ENCODE peak calls at places on chromosomes 3 and 15, in four cellular contexts. One of them, this sample, is unnamed.

GRCh38 chr3:195774917-195775316 is 36.8 kb downstream of the MUC4 start:
- DNase-seq in astrocyte: no peak
- DNase-seq in PC-3: peak
- DNase-seq in colonic mucosa: peak
- DNase-seq in this sample: peak

GRCh38 chr15:60392986-60393811 is 4.6 kb downstream of the ANXA2 start:
- DNase-seq in astrocyte: peak
- DNase-seq in colonic mucosa: peak
- DNase-seq in PC-3: peak
- DNase-seq in this sample: peak

GRCh38 chr3:14231998-14232501 is 53.4 kb downstream of the LSM3 start:
- DNase-seq in PC-3: peak
- DNase-seq in colonic mucosa: no peak
- DNase-seq in astrocyte: no peak
- DNase-seq in this sample: peak

GRCh38 chr15:84001037-84001436 is 234.5 kb upstream of the GOLGA6L4 start:
- DNase-seq in colonic mucosa: no peak
- DNase-seq in astrocyte: no peak
- DNase-seq in PC-3: no peak
- DNase-seq in this sample: no peak

GRCh38 chr15:95737051-95737450 is 593.4 kb upstream of the NR2F2 start:
- DNase-seq in PC-3: no peak
- DNase-seq in astrocyte: no peak
- DNase-seq in colonic mucosa: no peak
- DNase-seq in this sample: no peak

GRCh38 chr3:101903426-101903825 is 54.1 kb downstream of the NFKBIZ start:
- DNase-seq in PC-3: peak
- DNase-seq in colonic mucosa: no peak
- DNase-seq in astrocyte: peak
- DNase-seq in this sample: no peak

GRCh38 chr3:106336619-106337018 is 467.8 kb upstream of the CBLB start:
- DNase-seq in colonic mucosa: no peak
- DNase-seq in astrocyte: no peak
- DNase-seq in PC-3: no peak
- DNase-seq in this sample: no peak

GRCh38 chr3:124680521-124680920 is 49.7 kb upstream of the UMPS start:
- DNase-seq in colonic mucosa: no peak
- DNase-seq in PC-3: no peak
- DNase-seq in astrocyte: no peak
- DNase-seq in this sample: no peak

GRCh38 chr3:197960694-197961581 is 921 bp downstream of the LMLN start:
- DNase-seq in astrocyte: no peak
- DNase-seq in PC-3: no peak
- DNase-seq in colonic mucosa: no peak
- DNase-seq in this sample: peak

GRCh38 chr3:137924628-137925027 is 85.3 kb upstream of the CLDN18 start:
- DNase-seq in PC-3: no peak
- DNase-seq in astrocyte: no peak
- DNase-seq in colonic mucosa: no peak
- DNase-seq in this sample: no peak

GRCh38 chr15:80615783-80616391 is 79.2 kb upstream of the ABHD17C start:
- DNase-seq in astrocyte: peak
- DNase-seq in PC-3: peak
- DNase-seq in colonic mucosa: peak
- DNase-seq in this sample: peak

GRCh38 chr15:31435256-31435781 is 108.7 kb downstream of the KLF13 start:
- DNase-seq in PC-3: peak
- DNase-seq in astrocyte: peak
- DNase-seq in colonic mucosa: peak
- DNase-seq in this sample: peak

GRCh38 chr3:185264849-185265553 is 11.2 kb upstream of the EHHADH start:
- DNase-seq in colonic mucosa: no peak
- DNase-seq in astrocyte: no peak
- DNase-seq in PC-3: no peak
- DNase-seq in this sample: no peak

GRCh38 chr3:178436773-178437172 is 99.5 kb upstream of the KCNMB2 start:
- DNase-seq in astrocyte: peak
- DNase-seq in colonic mucosa: no peak
- DNase-seq in PC-3: peak
- DNase-seq in this sample: peak

GRCh38 chr15:59622289-59622688 is 10.7 kb downstream of the GCNT3 start:
- DNase-seq in astrocyte: peak
- DNase-seq in PC-3: peak
- DNase-seq in colonic mucosa: peak
- DNase-seq in this sample: peak

GRCh38 chr15:68471552-68471951 is 39.6 kb upstream of the ITGA11 start:
- DNase-seq in PC-3: peak
- DNase-seq in colonic mucosa: no peak
- DNase-seq in astrocyte: no peak
- DNase-seq in this sample: no peak

GRCh38 chr3:160685144-160685766 is 8.3 kb downstream of the ARL14 start:
- DNase-seq in PC-3: peak
- DNase-seq in colonic mucosa: no peak
- DNase-seq in astrocyte: no peak
- DNase-seq in this sample: peak

GRCh38 chr3:169865176-169865800 is 4.4 kb downstream of the LRRC31 start:
- DNase-seq in astrocyte: no peak
- DNase-seq in PC-3: no peak
- DNase-seq in colonic mucosa: peak
- DNase-seq in this sample: no peak

GRCh38 chr3:183766745-183767606 is 58.4 kb downstream of the MAP6D1 start:
- DNase-seq in astrocyte: peak
- DNase-seq in colonic mucosa: peak
- DNase-seq in PC-3: peak
- DNase-seq in this sample: peak

GRCh38 chr3:24595801-24596200 is 101.2 kb upstream of the THRB start:
- DNase-seq in astrocyte: peak
- DNase-seq in colonic mucosa: no peak
- DNase-seq in PC-3: peak
- DNase-seq in this sample: peak

GRCh38 chr15:89377842-89378698 is 43.4 kb upstream of the POLG start:
- DNase-seq in colonic mucosa: no peak
- DNase-seq in astrocyte: no peak
- DNase-seq in PC-3: peak
- DNase-seq in this sample: peak

GRCh38 chr3:134337071-134337482 is 37.2 kb downstream of the AMOTL2 start:
- DNase-seq in astrocyte: no peak
- DNase-seq in PC-3: no peak
- DNase-seq in colonic mucosa: no peak
- DNase-seq in this sample: no peak

GRCh38 chr3:194761384-194761783 is 75.7 kb downstream of the FAM43A start:
- DNase-seq in astrocyte: no peak
- DNase-seq in PC-3: peak
- DNase-seq in colonic mucosa: no peak
- DNase-seq in this sample: no peak

GRCh38 chr3:108527827-108528226 is 17.4 kb upstream of the MYH15 start:
- DNase-seq in PC-3: no peak
- DNase-seq in astrocyte: no peak
- DNase-seq in colonic mucosa: no peak
- DNase-seq in this sample: no peak

GRCh38 chr3:107846282-107846852 is 244.5 kb downstream of the CD47 start:
- DNase-seq in PC-3: peak
- DNase-seq in colonic mucosa: peak
- DNase-seq in astrocyte: peak
- DNase-seq in this sample: peak

GRCh38 chr3:125651246-125651645 is 55.9 kb upstream of the OSBPL11 start:
- DNase-seq in colonic mucosa: no peak
- DNase-seq in PC-3: peak
- DNase-seq in astrocyte: peak
- DNase-seq in this sample: peak

GRCh38 chr15:66252411-66253295 is 897 bp downstream of the MEGF11 start:
- DNase-seq in colonic mucosa: peak
- DNase-seq in PC-3: peak
- DNase-seq in astrocyte: peak
- DNase-seq in this sample: peak

GRCh38 chr3:47283596-47284364 is 1.0 kb downstream of the KLHL18 start:
- DNase-seq in astrocyte: no peak
- DNase-seq in PC-3: peak
- DNase-seq in colonic mucosa: no peak
- DNase-seq in this sample: peak

GRCh38 chr15:62779041-62779810 is 263.3 kb upstream of the TPM1 start:
- DNase-seq in PC-3: peak
- DNase-seq in astrocyte: peak
- DNase-seq in colonic mucosa: no peak
- DNase-seq in this sample: peak

GRCh38 chr15:48592221-48592731 is 53.2 kb downstream of the FBN1 start:
- DNase-seq in colonic mucosa: no peak
- DNase-seq in astrocyte: peak
- DNase-seq in PC-3: no peak
- DNase-seq in this sample: peak

GRCh38 chr15:29664406-29664805 is 157.9 kb downstream of the TJP1 start:
- DNase-seq in PC-3: no peak
- DNase-seq in astrocyte: no peak
- DNase-seq in colonic mucosa: no peak
- DNase-seq in this sample: no peak

GRCh38 chr15:59295742-59296090 is 77.0 kb downstream of the MYO1E start:
- DNase-seq in PC-3: no peak
- DNase-seq in colonic mucosa: no peak
- DNase-seq in astrocyte: no peak
- DNase-seq in this sample: no peak

GRCh38 chr15:47794266-47794914 is 77.1 kb downstream of the SEMA6D start:
- DNase-seq in astrocyte: no peak
- DNase-seq in colonic mucosa: no peak
- DNase-seq in PC-3: peak
- DNase-seq in this sample: no peak

GRCh38 chr3:40598962-40599361 is 74.2 kb downstream of the ZNF621 start:
- DNase-seq in colonic mucosa: no peak
- DNase-seq in astrocyte: no peak
- DNase-seq in PC-3: no peak
- DNase-seq in this sample: no peak

GRCh38 chr15:32737246-32737757 is 19.5 kb downstream of the GREM1 start:
- DNase-seq in astrocyte: no peak
- DNase-seq in PC-3: no peak
- DNase-seq in colonic mucosa: no peak
- DNase-seq in this sample: no peak

GRCh38 chr3:152381881-152382295 is 113.2 kb downstream of the MBNL1 start:
- DNase-seq in PC-3: no peak
- DNase-seq in astrocyte: no peak
- DNase-seq in colonic mucosa: no peak
- DNase-seq in this sample: no peak
- H3K4me3 ChIP-seq in PC-3: no peak
- H3K4me3 ChIP-seq in astrocyte: no peak
- H3K4me3 ChIP-seq in colonic mucosa: peak
- H3K4me3 ChIP-seq in this sample: peak

DNA sequence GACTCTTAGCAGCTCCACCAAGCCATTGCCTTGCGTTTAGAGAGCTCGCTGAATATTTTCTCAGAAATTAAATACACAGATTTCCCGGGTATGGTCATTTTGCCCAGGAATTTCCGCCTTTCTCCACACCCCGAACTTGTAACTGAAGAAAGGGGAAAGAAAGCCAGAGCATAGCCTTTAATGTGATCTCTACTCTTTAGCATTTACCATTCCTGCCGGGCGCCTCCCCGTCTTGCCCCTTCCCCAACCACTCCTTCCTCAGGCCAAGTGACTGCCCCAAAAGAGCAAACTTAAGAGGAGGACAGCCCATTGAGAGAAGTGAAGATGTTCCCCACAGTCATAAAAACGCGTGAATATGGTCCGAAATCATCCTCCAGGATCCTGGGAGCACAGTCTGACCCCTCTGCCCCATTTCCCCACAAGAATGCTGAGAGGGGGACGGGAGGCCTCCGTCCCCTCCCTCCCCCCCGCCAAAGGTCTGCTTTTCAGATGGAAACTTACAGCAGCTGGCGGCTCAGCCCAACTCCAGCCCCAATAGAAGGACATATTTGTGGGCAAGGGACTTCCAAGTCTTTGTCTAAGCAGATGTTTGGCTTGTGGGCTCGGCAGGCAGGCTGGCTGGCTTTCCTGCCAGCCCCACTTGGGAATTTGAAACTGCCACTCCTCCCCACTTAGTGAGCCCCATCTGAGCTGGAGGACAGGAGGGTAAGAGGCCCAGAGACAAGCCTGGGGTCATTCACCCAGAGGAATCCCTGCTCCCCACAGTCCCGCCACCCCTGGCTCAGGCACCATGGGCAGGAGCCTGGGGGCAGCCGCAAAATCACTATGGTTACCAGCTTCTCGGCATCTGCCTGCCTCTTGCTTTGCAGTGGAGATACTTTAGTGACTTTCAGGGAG is 53.4 kb downstream of the LMCD1 start:
- DNase-seq in astrocyte: peak
- DNase-seq in colonic mucosa: no peak
- DNase-seq in PC-3: no peak
- DNase-seq in this sample: peak
- H3K9ac ChIP-seq in astrocyte: peak
- H3K9ac ChIP-seq in colonic mucosa: no peak
- H3K9ac ChIP-seq in PC-3: no peak
- H3K9ac ChIP-seq in this sample: peak

GRCh38 chr3:33089515-33089914 is 7.4 kb downstream of the GLB1 start:
- DNase-seq in astrocyte: no peak
- DNase-seq in colonic mucosa: no peak
- DNase-seq in PC-3: no peak
- DNase-seq in this sample: no peak
- H3K4me3 ChIP-seq in astrocyte: no peak
- H3K4me3 ChIP-seq in colonic mucosa: no peak
- H3K4me3 ChIP-seq in PC-3: no peak
- H3K4me3 ChIP-seq in this sample: no peak

GRCh38 chr15:75694241-75695182 is 18.1 kb downstream of the CSPG4 start:
- DNase-seq in colonic mucosa: peak
- DNase-seq in PC-3: peak
- DNase-seq in astrocyte: peak
- DNase-seq in this sample: peak
- H3K9ac ChIP-seq in colonic mucosa: no peak
- H3K9ac ChIP-seq in PC-3: no peak
- H3K9ac ChIP-seq in astrocyte: peak
- H3K9ac ChIP-seq in this sample: peak

GRCh38 chr3:111072016-111072891 is 638 bp downstream of the NECTIN3 start:
- DNase-seq in PC-3: peak
- DNase-seq in astrocyte: peak
- DNase-seq in colonic mucosa: peak
- DNase-seq in this sample: peak
- H3K4me3 ChIP-seq in PC-3: peak
- H3K4me3 ChIP-seq in astrocyte: peak
- H3K4me3 ChIP-seq in colonic mucosa: peak
- H3K4me3 ChIP-seq in this sample: peak

DNA sequence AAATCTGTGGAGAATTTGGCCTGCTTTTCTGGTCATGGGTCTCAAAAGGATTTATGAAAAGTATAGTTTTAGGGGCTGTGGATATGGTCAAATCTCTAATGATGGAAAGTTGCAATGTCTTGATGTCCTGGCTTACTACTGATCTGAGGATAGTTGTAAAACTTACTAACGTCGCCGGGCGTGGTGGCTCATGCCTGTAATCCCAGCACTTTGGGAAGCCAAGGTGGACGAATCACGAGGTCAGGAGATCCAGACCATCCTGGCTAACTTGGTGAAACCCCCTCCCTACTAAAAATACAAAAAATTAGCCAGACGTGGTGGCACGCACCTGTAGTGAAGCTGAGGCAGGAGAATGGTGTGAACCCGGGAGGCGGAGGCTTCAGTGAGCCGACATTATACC is 19.6 kb downstream of the TRIM71 start:
- DNase-seq in colonic mucosa: no peak
- DNase-seq in PC-3: no peak
- DNase-seq in astrocyte: no peak
- DNase-seq in this sample: no peak
- H3K9ac ChIP-seq in colonic mucosa: no peak
- H3K9ac ChIP-seq in PC-3: no peak
- H3K9ac ChIP-seq in astrocyte: no peak
- H3K9ac ChIP-seq in this sample: no peak